ENCODE peak calls at places on chromosomes 6 and 20, in five cellular contexts. N is K562, S is HCT116, X is HepG2, D is H1. C is an unnamed sample.

GRCh38 chr6:85416049-85416448 is 33.8 kb upstream of the NT5E start:
- DNase-seq in D (no peak), S (no peak), N (no peak), X (no peak), C (no peak)

GRCh38 chr20:54126809-54127655 is 46.8 kb downstream of the CYP24A1 start:
- DNase-seq in D (no peak), X (no peak), N (no peak), S (no peak), C (peak)

GRCh38 chr6:110357696-110358535 is at the start of gene METTL24:
- DNase-seq in N (no peak), X (no peak), D (no peak), S (no peak), C (no peak)

GRCh38 chr6:154758125-154758524 is 24.9 kb downstream of the SCAF8 start:
- DNase-seq in S (no peak), X (no peak), D (no peak), N (no peak), C (no peak)

GRCh38 chr20:45998337-45998736 is 10.4 kb upstream of the MMP9 start:
- DNase-seq in N (no peak), D (no peak), X (no peak), S (no peak), C (no peak)

GRCh38 chr20:51258582-51259175 is 235.8 kb upstream of the KCNG1 start:
- DNase-seq in N (no peak), D (no peak), S (no peak), X (no peak), C (no peak)

GRCh38 chr6:156752666-156753301 is 24.4 kb upstream of the ARID1B start:
- DNase-seq in D (no peak), S (no peak), X (peak), N (no peak), C (peak)

GRCh38 chr6:6597682-6598081 is 9.2 kb downstream of the LY86 start:
- DNase-seq in S (no peak), N (no peak), D (no peak), X (no peak), C (no peak)

GRCh38 chr6:104580452-104580851 is 279.3 kb downstream of the HACE1 start:
- DNase-seq in N (no peak), X (no peak), D (no peak), S (no peak), C (no peak)

GRCh38 chr6:22448311-22448711 is 121.1 kb upstream of the HDGFL1 start:
- DNase-seq in N (no peak), S (no peak), X (no peak), D (no peak), C (no peak)

GRCh38 chr6:87803784-87804183 is 101.8 kb upstream of the AKIRIN2 start:
- DNase-seq in X (no peak), N (no peak), D (no peak), S (no peak), C (no peak)

GRCh38 chr6:139498715-139499114 is 124.3 kb upstream of the CITED2 start:
- DNase-seq in N (no peak), S (no peak), D (no peak), X (no peak), C (no peak)

GRCh38 chr6:73452107-73452461 is at the start of gene CGAS:
- DNase-seq in S (no peak), X (no peak), N (no peak), D (peak), C (no peak)

GRCh38 chr6:28618889-28619555 is 93.3 kb downstream of the GPX5 start:
- DNase-seq in S (no peak), X (no peak), N (no peak), D (no peak), C (no peak)

GRCh38 chr6:29964904-29965872 is 22.9 kb downstream of the HLA-A start:
- DNase-seq in D (peak), S (peak), X (peak), N (peak), C (peak)

GRCh38 chr6:122758927-122759334 is 20.6 kb upstream of the FABP7 start:
- DNase-seq in S (no peak), X (no peak), N (no peak), D (no peak), C (no peak)

GRCh38 chr6:140440223-140440810 is 1065.9 kb upstream of the CITED2 start:
- DNase-seq in D (no peak), S (no peak), N (no peak), X (no peak), C (no peak)

GRCh38 chr20:50401587-50402343 is 108.4 kb upstream of the PTPN1 start:
- DNase-seq in N (no peak), X (no peak), D (no peak), S (no peak), C (no peak)

GRCh38 chr6:41502607-41503434 is 43.4 kb upstream of the FOXP4 start:
- DNase-seq in X (no peak), N (peak), S (no peak), D (no peak), C (no peak)

GRCh38 chr6:145530454-145530853 is 204.9 kb downstream of the EPM2A start:
- DNase-seq in N (no peak), X (no peak), D (no peak), S (no peak), C (no peak)

GRCh38 chr6:165571721-165572132 is 91.3 kb downstream of the PDE10A start:
- DNase-seq in D (no peak), N (no peak), X (no peak), S (no peak), C (no peak)

GRCh38 chr20:8132015-8132631 is at the start of gene PLCB1:
- DNase-seq in N (peak), S (peak), X (peak), D (peak), C (peak)

GRCh38 chr6:1895721-1896120 is 286.0 kb downstream of the FOXC1 start:
- DNase-seq in S (no peak), D (no peak), N (no peak), X (no peak), C (no peak)

GRCh38 chr6:19322691-19323470 is 514.3 kb upstream of the ID4 start:
- DNase-seq in S (no peak), X (no peak), D (no peak), N (no peak), C (peak)

GRCh38 chr6:16844183-16844582 is 82.9 kb upstream of the ATXN1 start:
- DNase-seq in X (no peak), S (no peak), N (no peak), D (no peak), C (no peak)

GRCh38 chr20:2955257-2955950 is 82.1 kb downstream of the PTPRA start:
- DNase-seq in D (no peak), X (no peak), N (no peak), S (no peak), C (no peak)

GRCh38 chr6:10626154-10626741 is 68.2 kb downstream of the C6orf52 start:
- DNase-seq in D (no peak), X (no peak), N (no peak), S (no peak), C (no peak)

GRCh38 chr20:46312075-46312944 is 4.0 kb upstream of the CDH22 start:
- DNase-seq in S (no peak), D (peak), N (peak), X (peak), C (no peak)

GRCh38 chr6:112640895-112641294 is 293.8 kb downstream of the RFPL4B start:
- DNase-seq in N (no peak), S (no peak), X (no peak), D (no peak), C (no peak)

GRCh38 chr6:139378882-139379341 is 4.5 kb upstream of the CITED2 start:
- DNase-seq in X (peak), D (no peak), S (no peak), N (no peak), C (no peak)

GRCh38 chr20:6714202-6714800 is 53.2 kb upstream of the BMP2 start:
- DNase-seq in S (no peak), X (no peak), N (no peak), D (no peak), C (no peak)

GRCh38 chr6:53195048-53195447 is 46.4 kb upstream of the GCM1 start:
- DNase-seq in D (no peak), X (no peak), S (no peak), N (no peak), C (no peak)
- TF ChIP-seq JUND in D (no peak), X (no peak), S (no peak), N (no peak), C (no peak)

DNA sequence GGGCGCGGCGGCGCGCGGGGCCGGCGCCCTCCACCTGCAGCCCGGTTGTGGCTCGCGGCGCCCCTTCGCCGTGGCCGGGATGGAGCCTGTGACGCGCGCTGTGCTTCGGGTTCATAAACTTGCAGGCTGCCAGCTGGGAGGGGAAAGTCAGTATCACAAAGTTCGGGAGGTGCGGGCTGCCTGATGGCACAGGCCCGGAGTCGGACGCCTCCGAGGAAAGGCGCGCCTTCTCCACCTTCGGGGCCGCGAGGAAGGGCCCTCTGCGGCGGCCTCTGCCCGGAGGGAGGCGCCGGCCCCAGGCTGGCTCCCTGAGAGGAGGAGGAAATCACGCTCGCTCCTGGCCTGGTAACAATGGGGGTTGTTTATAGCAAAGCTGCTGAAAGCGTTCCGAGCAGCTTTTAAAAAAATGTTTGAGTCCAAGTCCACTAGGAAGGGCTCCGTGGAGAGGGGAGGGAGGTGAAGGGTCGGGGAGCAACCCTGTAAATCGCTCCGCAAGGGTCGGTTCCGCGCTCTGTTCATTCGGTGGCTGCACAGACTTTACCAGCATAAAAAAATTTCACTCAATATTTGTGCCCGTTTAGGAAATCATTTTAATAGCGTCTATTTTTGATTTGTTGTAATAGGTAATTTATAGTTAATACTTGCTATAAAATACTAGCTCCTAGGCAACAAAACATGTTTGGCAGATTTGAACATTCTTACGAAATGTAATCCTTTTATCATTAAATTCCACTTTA is 1.0 kb downstream of the AFDN start:
- DNase-seq in N (no peak), S (no peak), D (no peak), X (peak), C (peak)
- TF ChIP-seq JUND in N (no peak), S (no peak), D (no peak), X (peak), C (no peak)

DNA sequence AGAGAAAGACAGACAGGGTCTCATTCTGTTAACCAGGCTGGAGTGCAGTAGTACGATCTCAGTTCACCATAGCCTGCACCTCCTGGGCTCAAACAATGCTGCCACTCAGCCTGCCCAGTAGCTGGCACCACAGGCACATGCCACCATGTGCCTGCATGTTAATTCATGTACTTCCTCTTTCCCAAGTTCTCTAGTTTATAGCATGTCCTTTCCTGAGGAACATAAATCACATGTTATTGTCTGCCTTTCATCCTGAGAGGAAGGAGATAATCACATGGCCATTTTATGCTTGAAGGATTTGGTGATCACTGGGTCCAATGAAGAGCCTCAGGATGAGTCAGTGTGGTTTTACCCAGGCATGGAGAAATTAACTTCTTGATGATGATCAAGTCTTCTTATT is 47.9 kb downstream of the COL11A2 start:
- DNase-seq in N (no peak), S (no peak), X (no peak), D (no peak), C (no peak)
- TF ChIP-seq JUND in N (no peak), S (no peak), X (no peak), D (no peak), C (no peak)

GRCh38 chr20:44916586-44916985 is 6.7 kb downstream of the PABPC1L start:
- DNase-seq in X (no peak), N (no peak), S (no peak), D (no peak), C (no peak)
- TF ChIP-seq JUND in X (no peak), N (no peak), S (no peak), D (no peak), C (no peak)

GRCh38 chr6:71419954-71420692 is 131.5 kb downstream of the OGFRL1 start:
- DNase-seq in S (no peak), N (no peak), X (no peak), D (no peak), C (peak)

GRCh38 chr6:71421611-71422010 is 133.0 kb downstream of the OGFRL1 start:
- DNase-seq in X (no peak), N (no peak), S (no peak), D (no peak), C (no peak)

GRCh38 chr6:71419217-71419953 is 130.8 kb downstream of the OGFRL1 start:
- DNase-seq in X (no peak), S (no peak), N (no peak), D (no peak), C (no peak)

DNA sequence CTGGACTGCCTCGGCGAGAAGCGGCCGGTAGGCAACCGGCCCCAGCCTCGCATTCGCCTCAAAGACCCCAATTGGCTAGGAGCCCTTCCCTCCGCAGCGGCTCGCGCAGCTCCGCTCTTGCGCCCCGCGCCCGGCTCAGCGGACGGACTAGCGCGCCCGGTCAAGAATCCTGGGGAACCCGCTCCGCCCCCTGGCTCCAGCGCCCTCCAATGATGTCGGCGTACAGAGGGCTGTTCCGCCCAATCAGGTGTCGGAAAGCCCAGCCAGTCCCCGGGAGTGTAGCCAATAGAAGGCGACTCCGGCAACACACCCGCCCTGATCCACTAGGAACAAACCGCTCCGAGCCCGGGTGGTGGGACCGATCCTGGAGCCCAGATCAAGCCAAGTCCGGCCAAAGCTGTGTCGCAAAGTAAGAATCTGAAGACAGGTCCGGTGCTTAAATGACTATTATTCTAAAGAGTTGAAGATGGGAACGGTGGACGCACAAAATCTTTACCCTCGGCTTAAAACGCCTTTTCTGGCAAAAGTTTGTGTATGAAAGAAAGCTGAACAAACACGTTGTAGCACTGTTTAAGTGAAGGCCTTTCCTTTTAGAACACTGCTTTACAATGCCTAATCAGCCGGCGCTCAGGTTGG is 132.2 kb downstream of the OGFRL1 start:
- DNase-seq in D (peak), X (no peak), S (no peak), N (no peak), C (peak)
- TF ChIP-seq JUND in D (no peak), X (no peak), S (no peak), N (no peak), C (no peak)

DNA sequence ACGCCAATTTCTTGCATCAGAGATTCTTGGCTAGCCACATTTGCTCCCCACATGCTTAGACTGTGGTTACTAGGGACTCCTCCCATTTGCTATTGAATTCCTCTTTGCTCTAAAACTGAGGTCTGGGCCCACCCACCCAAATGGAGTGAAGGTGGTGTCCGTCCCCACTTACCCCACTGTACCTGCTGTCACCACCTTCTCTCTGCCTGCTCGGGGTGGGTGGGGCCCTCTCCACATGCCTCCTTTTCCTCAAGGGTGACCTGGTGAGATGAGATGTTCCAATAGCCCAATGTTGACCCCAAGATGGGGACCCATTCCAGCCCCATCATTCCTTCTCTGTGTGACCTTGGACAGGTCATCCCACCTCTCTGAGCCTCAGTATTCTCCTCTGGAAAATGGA is 74.6 kb downstream of the GNAS-AS1 start:
- DNase-seq in X (no peak), N (no peak), S (no peak), D (no peak), C (no peak)
- TF ChIP-seq JUND in X (no peak), N (no peak), S (no peak), D (no peak), C (no peak)

C was measured in T47D.